ENCODE peak calls at places on chromosomes 16 and 17, in five cellular contexts. Y is RWPE2, U is tibial nerve, I is heart left ventricle, O is body of pancreas. T is an unnamed sample.

GRCh38 chr17:45428050-45428953 is 4.4 kb downstream of the ARHGAP27 start:
- DNase-seq in U (peak; percentile 55), O (peak; percentile 83), Y (no peak), I (peak; percentile 73), T (peak; percentile 79)

GRCh38 chr16:50037791-50038190 is 12.8 kb downstream of the CNEP1R1 start:
- DNase-seq in I (no peak), Y (no peak), U (no peak), O (no peak), T (no peak)

GRCh38 chr16:12532871-12533610 is 270.6 kb downstream of the CPPED1 start:
- DNase-seq in U (no peak), Y (no peak), O (no peak), I (no peak), T (no peak)

GRCh38 chr17:35969558-35970442 is 11.5 kb downstream of the CCL16 start:
- DNase-seq in Y (no peak), O (peak; percentile 87), I (peak; percentile 67), U (peak; percentile 83), T (peak; percentile 82)

GRCh38 chr17:8846768-8847211 is 20.7 kb downstream of the PIK3R6 start:
- DNase-seq in Y (no peak), O (no peak), I (no peak), U (no peak), T (no peak)

GRCh38 chr16:89993377-89993776 is 25.9 kb downstream of the DBNDD1 start:
- DNase-seq in U (no peak), O (no peak), Y (no peak), I (no peak), T (no peak)

GRCh38 chr17:46814446-46814845 is 4.0 kb downstream of the WNT3 start:
- DNase-seq in I (no peak), O (no peak), Y (no peak), U (no peak), T (no peak)

GRCh38 chr16:22419908-22420307 is 45.5 kb upstream of the CDR2 start:
- DNase-seq in I (no peak), Y (no peak), U (no peak), O (no peak), T (no peak)

GRCh38 chr17:43713494-43714162 is 45.0 kb downstream of the SOST start:
- DNase-seq in U (no peak), Y (no peak), O (peak; percentile 39), I (peak; percentile 47), T (peak; percentile 83)

GRCh38 chr17:43712397-43712796 is 46.2 kb downstream of the SOST start:
- DNase-seq in O (no peak), Y (no peak), I (no peak), U (no peak), T (no peak)

GRCh38 chr17:43710101-43710500 is 48.4 kb upstream of the MEOX1 start:
- DNase-seq in U (no peak), Y (no peak), O (no peak), I (no peak), T (no peak)

GRCh38 chr17:43717913-43718312 is 40.7 kb downstream of the SOST start:
- DNase-seq in U (no peak), I (no peak), O (no peak), Y (no peak), T (no peak)

DNA sequence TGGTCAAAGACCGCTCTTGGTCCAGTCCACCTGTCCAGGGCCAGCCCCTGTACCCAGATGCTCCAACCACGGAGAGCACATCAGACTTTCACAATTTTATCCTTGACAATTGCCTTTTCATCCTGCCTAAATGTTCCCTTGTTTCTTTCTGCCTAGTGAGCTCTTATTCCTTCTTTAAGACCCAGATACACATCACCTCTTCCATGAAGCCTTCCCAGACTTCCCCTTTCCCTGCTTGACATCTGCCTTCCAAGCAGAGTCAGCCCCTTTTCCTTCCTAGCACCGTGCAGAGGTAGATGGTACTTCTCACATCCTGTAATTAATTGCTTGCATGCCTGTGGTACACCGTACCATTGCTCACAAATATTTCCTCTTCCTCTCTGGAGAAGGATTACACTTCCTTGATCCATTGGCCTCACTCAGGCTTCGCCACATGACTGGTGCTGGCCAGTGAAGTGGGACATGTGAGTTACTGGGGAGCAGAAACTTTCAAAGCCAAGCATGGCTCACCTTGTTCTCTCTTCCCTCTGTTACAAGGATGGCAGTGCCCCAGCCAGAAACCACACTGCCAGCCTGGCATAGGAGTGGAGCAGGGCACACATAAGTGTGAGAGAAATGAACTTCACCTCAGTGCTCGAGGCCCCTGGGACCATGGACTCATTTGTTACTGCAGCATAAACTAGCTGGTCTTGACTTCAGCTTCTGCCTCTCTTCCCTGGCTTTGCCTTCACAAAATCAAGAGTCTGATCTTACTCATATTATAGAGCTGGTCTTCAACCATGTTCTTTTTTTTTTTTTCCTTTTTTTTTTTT is 44.0 kb downstream of the SOST start:
- DNase-seq in U (no peak), O (no peak), I (no peak), Y (no peak), T (no peak)
- H3K27ac ChIP-seq in U (no peak overlapping the region), O (peak overlapping the region; percentile 65), I (no peak overlapping the region), Y (no peak overlapping the region), T (no peak overlapping the region)

GRCh38 chr17:55846745-55847144 is 95.9 kb downstream of the PCTP start:
- DNase-seq in Y (no peak), O (no peak), U (no peak), I (no peak), T (no peak)
- H3K4me3 ChIP-seq in Y (no peak overlapping the region), O (no peak overlapping the region), U (no peak overlapping the region), I (no peak overlapping the region), T (no peak overlapping the region)

DNA sequence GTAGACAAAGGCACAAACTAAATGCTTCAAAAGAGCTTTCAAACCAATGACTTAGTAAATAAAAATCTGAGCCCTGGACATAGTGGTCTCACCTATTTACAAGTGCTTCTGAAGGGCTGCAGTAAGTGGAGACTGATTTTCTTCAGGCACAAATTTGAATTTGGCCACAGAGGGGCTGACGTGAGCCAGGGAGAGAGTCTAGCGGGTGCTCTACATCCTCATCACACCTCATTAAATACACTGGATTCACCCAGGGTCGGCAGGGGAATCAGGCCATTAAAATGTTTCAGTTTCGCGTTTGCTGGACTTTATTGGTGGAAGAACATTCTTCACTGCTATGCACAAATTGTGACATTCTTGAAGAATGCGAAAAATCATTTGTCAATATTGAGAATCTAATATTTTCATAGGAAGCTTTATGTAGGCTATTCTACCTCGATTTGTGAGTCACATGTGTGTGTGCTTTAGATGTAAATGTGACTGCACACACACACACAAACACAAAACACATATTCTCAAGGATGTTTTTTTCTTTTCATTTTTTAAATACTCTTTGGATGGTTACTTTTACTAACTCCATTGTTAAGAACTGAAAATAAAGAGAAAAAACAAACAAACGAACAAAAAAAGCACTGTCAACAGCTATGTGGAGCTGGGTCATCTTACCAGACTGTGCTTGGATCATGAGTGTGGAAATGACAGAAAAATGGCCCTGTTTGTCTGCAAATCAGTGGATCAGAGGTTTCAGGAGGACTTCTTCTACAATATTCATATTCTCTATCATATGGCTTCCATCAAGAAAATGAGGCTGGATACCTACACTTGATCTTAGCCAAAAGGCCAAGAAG is 58.9 kb downstream of the CDH11 start:
- DNase-seq in O (no peak), U (no peak), Y (no peak), I (no peak), T (no peak)
- H3K4me1 ChIP-seq in O (no peaks in the 10 kb centered on the region), U (no peaks in the 10 kb centered on the region), Y (no peaks in the 10 kb centered on the region), I (peaks cover under 1% of the 10 kb centered on the region), T (no peaks in the 10 kb centered on the region)

GRCh38 chr17:2070241-2071023 is 15.5 kb downstream of the HIC1 start:
- DNase-seq in U (no peak), Y (no peak), I (no peak), O (peak; percentile 57), T (peak; percentile 42)
- H3K27ac ChIP-seq in U (no peak overlapping the region), Y (peak overlapping the region; percentile 9), I (peak overlapping the region; percentile 93), O (peak overlapping the region; percentile 55), T (no peak overlapping the region)

DNA sequence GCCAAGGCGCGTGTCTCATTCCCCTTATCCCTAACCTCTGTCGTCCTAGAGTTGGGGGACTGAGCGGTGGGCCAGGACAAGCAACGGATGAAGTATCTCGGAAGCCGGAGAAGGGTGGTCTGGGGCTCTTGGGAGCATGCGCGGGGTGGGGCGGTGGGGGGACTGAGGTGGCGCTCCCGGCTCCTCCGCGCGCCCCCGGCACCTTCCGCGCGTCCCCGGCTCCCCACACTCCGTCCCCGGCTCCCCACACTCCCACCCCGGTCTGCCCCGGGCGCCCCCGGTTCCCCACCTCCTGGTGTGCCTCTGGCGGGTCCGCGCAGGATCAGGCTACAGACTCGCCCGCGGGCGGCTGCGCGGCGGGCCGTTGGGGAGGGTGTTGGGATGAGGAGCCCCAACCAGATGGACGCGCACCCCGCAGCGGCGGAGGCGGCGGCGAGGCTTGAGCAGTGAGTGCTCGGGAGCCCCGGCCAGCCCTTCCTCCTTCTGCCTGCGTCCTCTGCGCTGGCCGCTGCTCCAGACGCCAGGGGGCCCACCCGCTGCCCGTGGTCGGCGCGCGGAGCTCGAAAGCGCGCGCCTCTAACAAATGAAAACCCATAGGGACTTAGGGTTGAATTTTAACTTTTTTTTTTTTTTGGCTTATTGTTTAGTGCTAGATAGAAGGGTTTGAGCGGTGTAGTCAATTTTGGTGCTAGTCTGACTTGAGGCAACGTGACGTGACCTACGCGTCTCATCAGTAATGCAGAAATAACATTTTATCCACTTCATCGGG is 5.6 kb upstream of the CRYM start:
- DNase-seq in I (peak; percentile 70), O (peak; percentile 47), Y (no peak), U (no peak), T (peak; percentile 66)
- H3K4me3 ChIP-seq in I (peak overlapping the region; percentile 53), O (no peak overlapping the region), Y (peak overlapping the region; percentile 21), U (no peak overlapping the region), T (peak overlapping the region; percentile 72)

T was measured in aorta.